ENCODE peak calls at places on chromosomes 2 and 18, in nine cellular contexts. I, T, D, N, Y, S, V, M and H are unnamed samples.

GRCh38 chr2:157107877-157108276 is 149.6 kb upstream of the GALNT5 start:
- DNase-seq in I (no peak), T (no peak), D (no peak), N (no peak), Y (no peak), S (peak; percentile 15), V (no peak), M (no peak), H (no peak)

GRCh38 chr2:88350641-88351601 is 101.6 kb downstream of the FOXI3 start:
- DNase-seq in I (no peak), T (peak; percentile 49), D (peak; percentile 64), N (peak; percentile 78), Y (no peak), S (peak; percentile 73), V (peak; percentile 75), M (peak; percentile 95), H (no peak)

GRCh38 chr2:58720033-58720769 is 479.1 kb upstream of the FANCL start:
- DNase-seq in I (no peak), T (no peak), D (no peak), N (no peak), Y (no peak), S (no peak), V (no peak), M (no peak), H (no peak)

GRCh38 chr2:229433351-229433750 is 162.3 kb upstream of the PID1 start:
- DNase-seq in I (no peak), T (no peak), D (no peak), N (no peak), Y (no peak), S (no peak), V (no peak), M (no peak), H (no peak)

GRCh38 chr18:46761054-46761769 is 4.4 kb upstream of the ST8SIA5 start:
- DNase-seq in I (no peak), T (no peak), D (no peak), N (no peak), Y (no peak), S (no peak), V (no peak), M (no peak), H (no peak)

GRCh38 chr18:63131106-63131943 is 188.2 kb downstream of the BCL2 start:
- DNase-seq in I (no peak), T (peak; percentile 0), D (peak; percentile 55), N (no peak), Y (peak; percentile 17), S (peak; percentile 17), V (peak; percentile 72), M (peak; percentile 35), H (peak; percentile 57)

GRCh38 chr2:47014564-47015051 is 99.0 kb upstream of the MCFD2 start:
- DNase-seq in I (peak; percentile 81), T (no peak), D (no peak), N (no peak), Y (peak; percentile 63), S (peak; percentile 14), V (no peak), M (no peak), H (no peak)

GRCh38 chr2:53104263-53104662 is 663.3 kb upstream of the CHAC2 start:
- DNase-seq in I (no peak), T (no peak), D (no peak), N (no peak), Y (no peak), S (peak; percentile 19), V (no peak), M (no peak), H (no peak)

GRCh38 chr2:190649035-190649797 is at the start of gene NAB1:
- DNase-seq in I (peak; percentile 86), T (no peak), D (peak; percentile 42), N (peak; percentile 92), Y (peak; percentile 68), S (peak; percentile 63), V (peak; percentile 55), M (peak; percentile 51), H (no peak)

GRCh38 chr2:217477583-217477982 is 525.2 kb downstream of the TNS1 start:
- DNase-seq in I (no peak), T (no peak), D (no peak), N (no peak), Y (no peak), S (no peak), V (no peak), M (peak; percentile 5), H (no peak)

GRCh38 chr2:216151313-216152030 is 42.3 kb downstream of the XRCC5 start:
- DNase-seq in I (no peak), T (peak; percentile 23), D (no peak), N (no peak), Y (no peak), S (no peak), V (no peak), M (no peak), H (no peak)

GRCh38 chr2:208657468-208657867 is 250.9 kb downstream of the PTH2R start:
- DNase-seq in I (no peak), T (peak; percentile 7), D (no peak), N (no peak), Y (no peak), S (no peak), V (no peak), M (no peak), H (no peak)

GRCh38 chr18:45951021-45951714 is 16.0 kb downstream of the EPG5 start:
- DNase-seq in I (no peak), T (peak; percentile 79), D (no peak), N (no peak), Y (no peak), S (peak; percentile 86), V (no peak), M (no peak), H (peak; percentile 57)